ENCODE peak calls at places on chromosome 12, in six cellular contexts. P is neural progenitor cell, C is tibial artery, J is lower lobe of right lung, R is brain microvascular endothelial cell, V is psoas muscle. Y is an unnamed sample.
A peak's percentile ranks its signal among the peaks of the same experiment; 100 is the strongest.

GRCh38 chr12:69150083-69150795 is 89.1 kb upstream of the CPSF6 start:
- DNase-seq in R (no peak), V (no peak), P (no peak), J (no peak), C (no peak), Y (no peak)

GRCh38 chr12:112977641-112978040 is 678 bp upstream of the OAS2 start:
- DNase-seq in C (no peak), P (no peak), R (no peak), V (no peak), J (no peak), Y (no peak)

GRCh38 chr12:3295225-3295624 is 195.8 kb upstream of the PRMT8 start:
- DNase-seq in J (no peak), P (no peak), V (no peak), R (no peak), C (no peak), Y (no peak)

GRCh38 chr12:117025481-117026151 is 73.6 kb downstream of the TESC start:
- DNase-seq in J (peak; percentile 72), C (no peak), V (peak; percentile 67), R (peak; percentile 51), P (peak; percentile 88), Y (no peak)

GRCh38 chr12:26172478-26172877 is 22.9 kb upstream of the SSPN start:
- DNase-seq in J (no peak), V (no peak), P (no peak), R (no peak), C (no peak), Y (no peak)

GRCh38 chr12:113805201-113805600 is 160.9 kb downstream of the RBM19 start:
- DNase-seq in R (no peak), C (no peak), J (no peak), V (peak; percentile 38), P (no peak), Y (no peak)

GRCh38 chr12:65822732-65823480 is 1.4 kb upstream of the HMGA2 start:
- DNase-seq in C (no peak), V (no peak), J (no peak), R (peak; percentile 69), P (peak; percentile 88), Y (no peak)

GRCh38 chr12:93766802-93767523 is 89.8 kb downstream of the CRADD start:
- DNase-seq in R (peak; percentile 69), J (no peak), C (no peak), V (no peak), P (peak; percentile 20), Y (peak; percentile 55)

GRCh38 chr12:52441320-52441911 is 7.2 kb upstream of the KRT75 start:
- DNase-seq in R (no peak), V (no peak), P (peak; percentile 18), J (no peak), C (no peak), Y (no peak)

GRCh38 chr12:93541578-93542217 is 30.8 kb upstream of the SOCS2 start:
- DNase-seq in V (no peak), P (no peak), J (no peak), C (no peak), R (no peak), Y (no peak)

GRCh38 chr12:105561981-105562726 is 231.7 kb downstream of the C12orf75 start:
- DNase-seq in V (peak; percentile 82), P (no peak), J (no peak), R (peak; percentile 67), C (no peak), Y (no peak)

GRCh38 chr12:4119157-4119761 is 154.3 kb upstream of the CCND2 start:
- DNase-seq in P (no peak), C (no peak), R (no peak), J (no peak), V (no peak), Y (no peak)

GRCh38 chr12:24418157-24418556 is 468.7 kb upstream of the SOX5 start:
- DNase-seq in J (no peak), V (no peak), C (no peak), P (no peak), R (no peak), Y (no peak)

GRCh38 chr12:56193025-56193578 is 3.8 kb upstream of the SMARCC2 start:
- DNase-seq in V (no peak), J (no peak), P (peak; percentile 91), R (peak; percentile 79), C (peak; percentile 78), Y (peak; percentile 68)

GRCh38 chr12:45232771-45233372 is 17.0 kb downstream of the ANO6 start:
- DNase-seq in P (no peak), V (peak; percentile 64), C (peak; percentile 84), R (peak; percentile 98), J (no peak), Y (no peak)

GRCh38 chr12:89935850-89936249 is 227.2 kb upstream of the ATP2B1 start:
- DNase-seq in V (no peak), P (no peak), J (no peak), C (no peak), R (no peak), Y (no peak)

GRCh38 chr12:59010948-59011347 is 90.6 kb upstream of the LRIG3 start:
- DNase-seq in C (no peak), V (no peak), P (no peak), R (no peak), J (no peak), Y (no peak)

GRCh38 chr12:13079440-13079906 is 24.0 kb downstream of the GSG1 start:
- DNase-seq in V (no peak), J (no peak), C (no peak), R (no peak), P (peak; percentile 58), Y (no peak)

GRCh38 chr12:41521872-41522379 is 333.8 kb downstream of the PDZRN4 start:
- DNase-seq in C (no peak), J (no peak), P (no peak), R (peak; percentile 62), V (no peak), Y (no peak)

GRCh38 chr12:60148831-60149230 is 553.0 kb downstream of the SLC16A7 start:
- DNase-seq in V (peak; percentile 1), R (peak; percentile 70), P (no peak), C (no peak), J (no peak), Y (no peak)

GRCh38 chr12:44774815-44775411 is 101.2 kb downstream of the NELL2 start:
- DNase-seq in C (no peak), P (peak; percentile 68), V (no peak), R (no peak), J (no peak), Y (no peak)

GRCh38 chr12:101697197-101697929 is at the start of gene CHPT1:
- DNase-seq in R (peak; percentile 1), J (peak; percentile 87), V (peak; percentile 90), C (peak; percentile 80), P (peak; percentile 87), Y (peak; percentile 48)

GRCh38 chr12:92208613-92209121 is 63.0 kb upstream of the BTG1 start:
- DNase-seq in V (no peak), J (no peak), R (peak; percentile 75), P (peak; percentile 8), C (no peak), Y (peak; percentile 12)

GRCh38 chr12:88665051-88665450 is 84.8 kb upstream of the KITLG start:
- DNase-seq in J (no peak), P (no peak), R (peak; percentile 43), C (no peak), V (no peak), Y (no peak)

GRCh38 chr12:103269962-103270361 is 225.8 kb downstream of the C12orf42 start:
- DNase-seq in C (no peak), R (no peak), J (no peak), P (no peak), V (no peak), Y (no peak)

GRCh38 chr12:76399040-76399439 is 50.8 kb upstream of the BBS10 start:
- DNase-seq in V (no peak), J (no peak), P (no peak), C (no peak), R (no peak), Y (no peak)

GRCh38 chr12:101172316-101172715 is 37.7 kb downstream of the SLC5A8 start:
- DNase-seq in R (no peak), J (no peak), V (no peak), C (no peak), P (peak; percentile 71), Y (no peak)

GRCh38 chr12:107349008-107349747 is 255.8 kb upstream of the CRY1 start:
- DNase-seq in J (no peak), P (peak; percentile 24), C (no peak), V (no peak), R (peak; percentile 78), Y (peak; percentile 34)
- H3K27ac ChIP-seq in J (no peak overlapping the region), P (no peak overlapping the region), C (no peak overlapping the region), V (no peak overlapping the region), R (no peak overlapping the region), Y (no peak overlapping the region)

GRCh38 chr12:119594772-119595445 is 1.3 kb downstream of the TMEM233 start:
- DNase-seq in R (no peak), J (no peak), P (peak; percentile 63), V (peak; percentile 95), C (no peak), Y (no peak)

GRCh38 chr12:119598159-119598558 is 4.6 kb downstream of the TMEM233 start:
- DNase-seq in J (no peak), V (no peak), C (no peak), R (no peak), P (no peak), Y (no peak)

GRCh38 chr12:119593578-119594398 is at the start of gene TMEM233:
- DNase-seq in C (no peak), P (peak; percentile 83), V (peak; percentile 94), R (no peak), J (peak; percentile 46), Y (no peak)

GRCh38 chr12:119592232-119592631 is 1.3 kb upstream of the TMEM233 start:
- DNase-seq in P (no peak), J (no peak), V (no peak), C (no peak), R (peak; percentile 3), Y (no peak)

DNA sequence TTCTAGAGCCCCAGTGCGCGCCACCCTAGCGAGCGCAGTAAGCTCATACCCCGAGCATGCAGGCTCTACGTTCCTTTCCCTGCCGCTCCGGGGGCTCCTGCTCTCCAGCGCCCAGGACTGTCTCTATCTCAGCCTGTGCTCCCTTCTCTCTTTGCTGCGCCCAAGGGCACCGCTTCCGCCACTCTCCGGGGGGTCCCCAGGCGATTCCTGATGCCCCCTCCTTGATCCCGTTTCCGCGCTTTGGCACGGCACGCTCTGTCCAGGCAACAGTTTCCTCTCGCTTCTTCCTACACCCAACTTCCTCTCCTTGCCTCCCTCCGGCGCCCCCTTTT is 791 bp downstream of the TMEM233 start:
- DNase-seq in C (no peak), R (no peak), V (peak; percentile 63), P (peak; percentile 42), J (no peak), Y (no peak)
- H3K4me3 ChIP-seq in C (peak overlapping the region; percentile 36), R (no peak overlapping the region), V (peak overlapping the region; percentile 85), P (peak overlapping the region; percentile 44), J (peak overlapping the region; percentile 56), Y (no peak overlapping the region)

GRCh38 chr12:109587921-109588320 is 14.3 kb downstream of the MVK start:
- DNase-seq in J (no peak), V (no peak), R (no peak), C (no peak), P (no peak), Y (no peak)
- H3K27ac ChIP-seq in J (no peak overlapping the region), V (no peak overlapping the region), R (no peak overlapping the region), C (no peak overlapping the region), P (no peak overlapping the region), Y (no peak overlapping the region)

DNA sequence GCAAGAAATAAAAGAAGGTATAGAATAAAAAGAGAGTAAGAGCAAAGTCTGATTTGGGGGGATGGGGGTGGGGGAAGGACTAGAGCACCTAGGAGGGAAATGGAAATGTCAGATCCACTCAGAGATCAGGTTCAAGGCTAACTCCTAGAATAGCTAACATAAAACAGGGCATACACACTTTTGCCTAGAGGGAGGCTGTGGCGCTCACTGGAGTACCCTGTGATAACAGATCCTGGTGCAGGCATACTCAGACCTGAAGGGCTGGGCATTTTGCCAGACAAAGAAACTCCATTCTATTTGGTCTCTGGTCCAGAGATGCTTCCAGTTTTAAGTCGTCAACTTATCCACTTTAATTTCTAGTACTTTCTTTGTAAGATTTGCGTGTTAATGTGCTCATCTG is 5.8 kb downstream of the CTDSP2 start:
- DNase-seq in R (no peak), C (no peak), J (no peak), V (no peak), P (no peak), Y (peak; percentile 49)
- H3K4me3 ChIP-seq in R (no peak overlapping the region), C (peak overlapping the region; percentile 97), J (peak overlapping the region; percentile 100), V (peak overlapping the region; percentile 96), P (no peak overlapping the region), Y (no peak overlapping the region)